ENCODE peak calls at places on chromosomes 5 and 9, in eight cellular contexts. One of them, this sample, is unnamed.
A peak's percentile ranks its signal among the peaks of the same experiment; 100 is the strongest.

GRCh38 chr5:16588434-16589214 is 28.2 kb downstream of the RETREG1 start:
- DNase-seq in H1: no peak
- DNase-seq in HL-60: no peak
- DNase-seq in GM23338: no peak
- DNase-seq in breast epithelium: no peak
- DNase-seq in stomach: no peak
- DNase-seq in transverse colon: no peak
- DNase-seq in upper lobe of left lung: no peak
- DNase-seq in this sample: no peak

GRCh38 chr9:22103650-22104575 is 94.8 kb upstream of the CDKN2B start:
- DNase-seq in stomach: no peak
- DNase-seq in H1: no peak
- DNase-seq in breast epithelium: no peak
- DNase-seq in HL-60: no peak
- DNase-seq in GM23338: no peak
- DNase-seq in upper lobe of left lung: no peak
- DNase-seq in transverse colon: peak; percentile 55
- DNase-seq in this sample: no peak

GRCh38 chr5:110865400-110866094 is 126.7 kb downstream of the SLC25A46 start:
- DNase-seq in transverse colon: no peak
- DNase-seq in breast epithelium: no peak
- DNase-seq in stomach: no peak
- DNase-seq in HL-60: peak; percentile 7
- DNase-seq in upper lobe of left lung: no peak
- DNase-seq in GM23338: peak; percentile 87
- DNase-seq in H1: peak; percentile 60
- DNase-seq in this sample: peak; percentile 13

GRCh38 chr5:24188196-24188595 is 456.6 kb downstream of the CDH10 start:
- DNase-seq in breast epithelium: no peak
- DNase-seq in transverse colon: no peak
- DNase-seq in HL-60: no peak
- DNase-seq in upper lobe of left lung: no peak
- DNase-seq in stomach: no peak
- DNase-seq in GM23338: no peak
- DNase-seq in H1: no peak
- DNase-seq in this sample: no peak

GRCh38 chr9:30688801-30689200 is 1695.6 kb upstream of the ACO1 start:
- DNase-seq in stomach: no peak
- DNase-seq in GM23338: no peak
- DNase-seq in HL-60: no peak
- DNase-seq in upper lobe of left lung: peak; percentile 41
- DNase-seq in breast epithelium: no peak
- DNase-seq in H1: no peak
- DNase-seq in transverse colon: no peak
- DNase-seq in this sample: no peak

GRCh38 chr9:77021289-77021927 is 2.0 kb downstream of the FOXB2 start:
- DNase-seq in transverse colon: no peak
- DNase-seq in stomach: no peak
- DNase-seq in H1: no peak
- DNase-seq in HL-60: no peak
- DNase-seq in upper lobe of left lung: no peak
- DNase-seq in breast epithelium: no peak
- DNase-seq in GM23338: no peak
- DNase-seq in this sample: no peak

GRCh38 chr5:83227611-83228010 is 150.3 kb downstream of the XRCC4 start:
- DNase-seq in HL-60: no peak
- DNase-seq in stomach: no peak
- DNase-seq in transverse colon: no peak
- DNase-seq in breast epithelium: no peak
- DNase-seq in upper lobe of left lung: no peak
- DNase-seq in GM23338: no peak
- DNase-seq in H1: no peak
- DNase-seq in this sample: no peak

GRCh38 chr5:616342-617039 is 4.4 kb downstream of the CEP72 start:
- DNase-seq in GM23338: no peak
- DNase-seq in breast epithelium: no peak
- DNase-seq in HL-60: no peak
- DNase-seq in transverse colon: no peak
- DNase-seq in stomach: no peak
- DNase-seq in H1: no peak
- DNase-seq in upper lobe of left lung: peak; percentile 41
- DNase-seq in this sample: no peak

GRCh38 chr9:73683862-73684591 is 532.4 kb downstream of the ANXA1 start:
- DNase-seq in breast epithelium: no peak
- DNase-seq in transverse colon: no peak
- DNase-seq in HL-60: no peak
- DNase-seq in GM23338: peak; percentile 82
- DNase-seq in upper lobe of left lung: no peak
- DNase-seq in stomach: no peak
- DNase-seq in H1: no peak
- DNase-seq in this sample: peak; percentile 1

DNA sequence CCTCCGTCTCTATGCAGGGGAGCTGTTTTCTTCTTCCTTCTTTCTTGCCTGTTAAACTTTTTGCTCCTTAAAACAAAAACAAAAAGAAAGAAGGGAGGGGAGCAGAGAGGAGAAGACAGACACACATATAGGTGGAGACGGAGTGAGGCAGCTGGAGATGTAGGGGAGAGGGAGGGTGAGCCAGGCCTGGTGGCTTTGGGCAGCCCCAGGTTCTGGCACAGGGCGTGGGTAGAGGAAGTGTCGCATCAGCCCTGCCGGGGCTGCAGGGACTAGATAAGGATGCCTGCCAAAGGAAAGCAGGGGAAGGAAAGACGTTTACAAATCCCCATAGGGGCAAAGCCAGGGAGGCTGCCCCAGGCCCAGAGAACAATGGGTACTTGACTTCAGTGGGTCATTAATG is 38.7 kb upstream of the PTGS1 start:
- DNase-seq in transverse colon: no peak
- DNase-seq in stomach: no peak
- DNase-seq in upper lobe of left lung: peak; percentile 14
- DNase-seq in H1: no peak
- DNase-seq in GM23338: peak; percentile 29
- DNase-seq in breast epithelium: no peak
- DNase-seq in HL-60: peak; percentile 50
- DNase-seq in this sample: no peak
- TF ChIP-seq POLR2AphosphoS5 in transverse colon: no peak
- TF ChIP-seq POLR2AphosphoS5 in stomach: no peak
- TF ChIP-seq POLR2AphosphoS5 in upper lobe of left lung: no peak
- TF ChIP-seq POLR2AphosphoS5 in H1: no peak
- TF ChIP-seq POLR2AphosphoS5 in GM23338: no peak
- TF ChIP-seq POLR2AphosphoS5 in breast epithelium: no peak
- TF ChIP-seq POLR2AphosphoS5 in HL-60: peak; percentile 33
- TF ChIP-seq POLR2AphosphoS5 in this sample: no peak

DNA sequence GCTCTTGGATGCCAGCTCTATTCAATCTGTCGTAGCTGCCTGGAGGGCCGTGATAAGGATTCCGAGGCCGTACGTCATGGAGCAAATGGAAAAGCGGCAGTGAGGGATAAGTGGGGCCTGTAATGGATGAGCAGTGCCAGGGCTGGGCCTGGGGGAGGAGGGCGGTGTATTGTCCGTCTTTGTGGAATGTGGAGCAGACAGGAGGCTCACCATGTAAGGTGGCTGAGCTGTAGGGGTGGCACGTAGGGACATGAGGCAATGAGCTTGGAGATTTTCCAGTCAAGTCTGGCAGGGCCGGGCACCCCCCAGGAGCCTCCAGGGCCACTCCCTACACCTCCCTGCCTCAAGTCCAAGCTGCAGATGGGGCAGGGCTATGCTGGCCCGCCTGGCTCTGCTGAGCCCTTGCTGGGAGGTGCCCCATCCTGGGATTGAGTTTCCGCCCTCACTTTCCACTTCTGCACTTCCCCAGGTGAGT is 29.2 kb downstream of the NCS1 start:
- DNase-seq in stomach: no peak
- DNase-seq in transverse colon: no peak
- DNase-seq in GM23338: no peak
- DNase-seq in HL-60: no peak
- DNase-seq in upper lobe of left lung: no peak
- DNase-seq in H1: no peak
- DNase-seq in breast epithelium: peak; percentile 83
- DNase-seq in this sample: no peak
- TF ChIP-seq POLR2AphosphoS5 in stomach: peak; percentile 14
- TF ChIP-seq POLR2AphosphoS5 in transverse colon: no peak
- TF ChIP-seq POLR2AphosphoS5 in GM23338: no peak
- TF ChIP-seq POLR2AphosphoS5 in HL-60: no peak
- TF ChIP-seq POLR2AphosphoS5 in upper lobe of left lung: no peak
- TF ChIP-seq POLR2AphosphoS5 in H1: no peak
- TF ChIP-seq POLR2AphosphoS5 in breast epithelium: no peak
- TF ChIP-seq POLR2AphosphoS5 in this sample: no peak

GRCh38 chr5:105828855-105829254 is 1841.9 kb downstream of the EFNA5 start:
- DNase-seq in GM23338: no peak
- DNase-seq in breast epithelium: no peak
- DNase-seq in HL-60: no peak
- DNase-seq in H1: no peak
- DNase-seq in transverse colon: no peak
- DNase-seq in stomach: no peak
- DNase-seq in upper lobe of left lung: no peak
- DNase-seq in this sample: no peak
- TF ChIP-seq POLR2AphosphoS5 in GM23338: no peak
- TF ChIP-seq POLR2AphosphoS5 in breast epithelium: no peak
- TF ChIP-seq POLR2AphosphoS5 in HL-60: no peak
- TF ChIP-seq POLR2AphosphoS5 in H1: no peak
- TF ChIP-seq POLR2AphosphoS5 in transverse colon: no peak
- TF ChIP-seq POLR2AphosphoS5 in stomach: no peak
- TF ChIP-seq POLR2AphosphoS5 in upper lobe of left lung: no peak
- TF ChIP-seq POLR2AphosphoS5 in this sample: no peak

DNA sequence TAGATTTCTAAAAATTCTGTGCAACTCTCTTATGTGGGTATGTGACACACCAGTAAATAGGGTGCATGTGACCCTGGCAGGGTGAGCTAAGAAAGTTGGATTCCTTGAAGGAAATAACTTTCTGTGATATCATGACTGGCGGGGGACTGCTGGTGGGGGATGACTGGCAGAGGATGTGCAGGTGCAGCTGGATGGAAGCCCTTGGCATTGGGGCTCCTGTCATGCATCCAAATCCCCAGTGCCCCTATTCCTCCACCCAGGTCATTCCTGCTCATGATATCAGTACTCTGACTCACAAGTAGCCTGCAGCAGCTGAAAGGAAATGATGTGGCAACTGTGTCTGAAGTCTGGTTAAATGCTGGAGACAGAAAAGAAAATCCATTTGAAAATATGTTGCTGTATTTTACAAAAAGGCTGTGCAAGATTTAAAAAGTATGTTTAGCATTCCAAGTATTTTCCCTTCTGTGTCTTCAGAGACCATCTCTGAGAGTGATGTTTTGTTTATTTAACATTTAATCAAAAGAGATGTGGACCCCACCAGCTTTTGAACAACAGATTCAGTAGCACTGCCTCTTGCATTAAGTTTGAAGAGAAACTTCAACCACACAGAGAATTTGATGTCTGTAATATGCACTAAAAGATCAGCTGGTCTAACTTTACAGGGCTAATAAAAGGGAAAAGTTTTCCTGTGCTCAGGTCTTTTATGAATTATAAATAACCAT is 17.9 kb upstream of the ZSWIM6 start:
- DNase-seq in H1: no peak
- DNase-seq in upper lobe of left lung: no peak
- DNase-seq in transverse colon: no peak
- DNase-seq in stomach: no peak
- DNase-seq in HL-60: peak; percentile 3
- DNase-seq in breast epithelium: no peak
- DNase-seq in GM23338: no peak
- DNase-seq in this sample: no peak
- TF ChIP-seq POLR2AphosphoS5 in H1: no peak
- TF ChIP-seq POLR2AphosphoS5 in upper lobe of left lung: peak; percentile 53
- TF ChIP-seq POLR2AphosphoS5 in transverse colon: no peak
- TF ChIP-seq POLR2AphosphoS5 in stomach: peak; percentile 34
- TF ChIP-seq POLR2AphosphoS5 in HL-60: no peak
- TF ChIP-seq POLR2AphosphoS5 in breast epithelium: no peak
- TF ChIP-seq POLR2AphosphoS5 in GM23338: no peak
- TF ChIP-seq POLR2AphosphoS5 in this sample: no peak

DNA sequence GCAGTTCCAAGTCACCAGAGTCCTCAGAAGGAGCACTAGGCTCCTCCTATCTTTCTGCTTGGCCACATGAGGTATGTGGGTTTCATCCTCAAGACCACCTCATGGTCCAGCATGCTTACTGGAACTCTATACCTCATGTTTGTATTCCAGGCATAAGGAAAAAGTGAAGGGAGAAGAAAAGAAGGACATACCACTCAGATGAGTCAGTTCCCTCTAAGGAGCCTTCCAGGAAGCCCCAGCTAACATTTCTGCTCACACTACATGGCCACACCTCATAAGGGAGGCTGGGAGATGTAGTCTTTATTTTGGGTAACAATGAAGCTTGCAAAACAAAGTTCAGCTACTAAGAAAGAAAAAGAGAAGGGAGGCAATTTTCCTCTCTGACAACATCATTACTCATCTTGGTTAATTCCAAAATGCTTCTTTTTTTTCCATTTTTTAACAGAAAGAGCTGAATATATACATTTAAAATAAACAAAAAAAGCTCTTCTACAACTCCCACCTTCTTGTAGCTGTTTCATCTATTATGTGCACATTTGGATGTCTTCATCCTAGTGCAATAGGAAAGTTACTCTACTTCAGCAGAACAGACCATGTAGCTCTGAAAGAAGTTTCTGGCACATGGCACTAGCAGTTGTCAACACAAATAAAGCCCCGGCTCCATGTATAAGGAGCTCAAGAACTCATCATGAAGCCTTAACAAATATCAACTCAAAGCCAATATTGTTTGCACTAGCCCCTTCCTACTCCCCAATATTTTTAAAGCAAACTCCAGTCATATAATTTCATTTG is 123.5 kb upstream of the CCDC112 start:
- DNase-seq in HL-60: peak; percentile 1
- DNase-seq in H1: no peak
- DNase-seq in GM23338: peak; percentile 21
- DNase-seq in upper lobe of left lung: no peak
- DNase-seq in transverse colon: no peak
- DNase-seq in stomach: no peak
- DNase-seq in breast epithelium: no peak
- DNase-seq in this sample: no peak
- TF ChIP-seq POLR2AphosphoS5 in HL-60: no peak
- TF ChIP-seq POLR2AphosphoS5 in H1: no peak
- TF ChIP-seq POLR2AphosphoS5 in GM23338: no peak
- TF ChIP-seq POLR2AphosphoS5 in upper lobe of left lung: peak; percentile 78
- TF ChIP-seq POLR2AphosphoS5 in transverse colon: peak; percentile 47
- TF ChIP-seq POLR2AphosphoS5 in stomach: peak; percentile 71
- TF ChIP-seq POLR2AphosphoS5 in breast epithelium: no peak
- TF ChIP-seq POLR2AphosphoS5 in this sample: no peak

GRCh38 chr9:98998441-98999151 is 54.9 kb downstream of the COL15A1 start:
- DNase-seq in breast epithelium: peak; percentile 43
- DNase-seq in GM23338: peak; percentile 82
- DNase-seq in HL-60: peak; percentile 65
- DNase-seq in upper lobe of left lung: peak; percentile 69
- DNase-seq in stomach: peak; percentile 80
- DNase-seq in H1: peak; percentile 97
- DNase-seq in transverse colon: peak; percentile 76
- DNase-seq in this sample: no peak

GRCh38 chr9:98995971-98996504 is 52.3 kb downstream of the COL15A1 start:
- DNase-seq in breast epithelium: no peak
- DNase-seq in stomach: no peak
- DNase-seq in GM23338: no peak
- DNase-seq in transverse colon: no peak
- DNase-seq in HL-60: no peak
- DNase-seq in upper lobe of left lung: no peak
- DNase-seq in H1: no peak
- DNase-seq in this sample: no peak

GRCh38 chr9:98999152-98999525 is 55.4 kb downstream of the COL15A1 start:
- DNase-seq in breast epithelium: no peak
- DNase-seq in HL-60: no peak
- DNase-seq in H1: no peak
- DNase-seq in transverse colon: no peak
- DNase-seq in stomach: no peak
- DNase-seq in upper lobe of left lung: no peak
- DNase-seq in GM23338: no peak
- DNase-seq in this sample: no peak

GRCh38 chr9:98995059-98995665 is 51.5 kb downstream of the COL15A1 start:
- DNase-seq in upper lobe of left lung: no peak
- DNase-seq in GM23338: no peak
- DNase-seq in H1: no peak
- DNase-seq in HL-60: no peak
- DNase-seq in stomach: peak; percentile 63
- DNase-seq in breast epithelium: no peak
- DNase-seq in transverse colon: peak; percentile 29
- DNase-seq in this sample: no peak

GRCh38 chr9:98997580-98997979 is 53.9 kb downstream of the COL15A1 start:
- DNase-seq in HL-60: no peak
- DNase-seq in transverse colon: no peak
- DNase-seq in GM23338: no peak
- DNase-seq in H1: no peak
- DNase-seq in breast epithelium: no peak
- DNase-seq in upper lobe of left lung: no peak
- DNase-seq in stomach: no peak
- DNase-seq in this sample: no peak
- TF ChIP-seq POLR2AphosphoS5 in HL-60: no peak
- TF ChIP-seq POLR2AphosphoS5 in transverse colon: no peak
- TF ChIP-seq POLR2AphosphoS5 in GM23338: no peak
- TF ChIP-seq POLR2AphosphoS5 in H1: no peak
- TF ChIP-seq POLR2AphosphoS5 in breast epithelium: no peak
- TF ChIP-seq POLR2AphosphoS5 in upper lobe of left lung: no peak
- TF ChIP-seq POLR2AphosphoS5 in stomach: no peak
- TF ChIP-seq POLR2AphosphoS5 in this sample: no peak

This sample was measured in GM12891.